ENCODE peak calls at places on chromosomes 2 and 18, in seven cellular contexts. W, E, K, N, L, Q and C are unnamed samples.

GRCh38 chr2:47626664-47627063 is 156.3 kb upstream of the MSH6 start:
- DNase-seq in W (no peak), E (no peak), K (no peak), N (no peak), L (no peak), Q (no peak), C (no peak)

GRCh38 chr2:85761-86160 is 39.5 kb upstream of the FAM110C start:
- DNase-seq in W (no peak), E (no peak), K (no peak), N (no peak), L (no peak), Q (no peak), C (no peak)

GRCh38 chr18:23228102-23229051 is 93.1 kb downstream of the CABLES1 start:
- DNase-seq in W (no peak), E (peak), K (no peak), N (peak), L (no peak), Q (peak), C (no peak)

GRCh38 chr18:47832348-47832747 is 98.1 kb downstream of the SMAD2 start:
- DNase-seq in W (no peak), E (no peak), K (no peak), N (no peak), L (no peak), Q (no peak), C (no peak)

GRCh38 chr2:56680971-56681631 is 497.3 kb downstream of the CCDC85A start:
- DNase-seq in W (no peak), E (no peak), K (no peak), N (peak), L (no peak), Q (no peak), C (no peak)

GRCh38 chr2:223735659-223736244 is 101.6 kb downstream of the AP1S3 start:
- DNase-seq in W (no peak), E (no peak), K (no peak), N (peak), L (no peak), Q (no peak), C (peak)

GRCh38 chr2:159290289-159290907 is 3.9 kb upstream of the WDSUB1 start:
- DNase-seq in W (no peak), E (peak), K (peak), N (peak), L (no peak), Q (peak), C (peak)

GRCh38 chr2:65661980-65662653 is 229.7 kb upstream of the SPRED2 start:
- DNase-seq in W (no peak), E (no peak), K (no peak), N (no peak), L (no peak), Q (no peak), C (peak)

GRCh38 chr2:14779252-14779651 is 146.7 kb downstream of the LRATD1 start:
- DNase-seq in W (no peak), E (no peak), K (no peak), N (no peak), L (no peak), Q (no peak), C (no peak)

GRCh38 chr2:100563407-100564247 is 834 bp downstream of the PDCL3 start:
- DNase-seq in W (no peak), E (no peak), K (no peak), N (no peak), L (no peak), Q (no peak), C (peak)

GRCh38 chr2:69291004-69291650 is 95.9 kb downstream of the GFPT1 start:
- DNase-seq in W (no peak), E (no peak), K (no peak), N (peak), L (no peak), Q (no peak), C (no peak)

GRCh38 chr2:29260151-29260772 is 145.0 kb downstream of the CLIP4 start:
- DNase-seq in W (no peak), E (no peak), K (no peak), N (peak), L (no peak), Q (no peak), C (no peak)

GRCh38 chr2:20424300-20425290 is 22.3 kb upstream of the RHOB start:
- DNase-seq in W (peak), E (peak), K (no peak), N (peak), L (peak), Q (no peak), C (peak)

GRCh38 chr2:166766220-166766619 is 122.1 kb upstream of the XIRP2 start:
- DNase-seq in W (no peak), E (no peak), K (no peak), N (no peak), L (no peak), Q (no peak), C (no peak)

GRCh38 chr2:182541268-182541667 is 114.4 kb upstream of the PDE1A start:
- DNase-seq in W (no peak), E (no peak), K (no peak), N (no peak), L (no peak), Q (no peak), C (no peak)

GRCh38 chr2:227862741-227863588 is 8.5 kb upstream of the DAW1 start:
- DNase-seq in W (no peak), E (no peak), K (no peak), N (peak), L (no peak), Q (no peak), C (peak)

GRCh38 chr2:176845718-176846117 is 366.9 kb upstream of the HNRNPA3 start:
- DNase-seq in W (no peak), E (no peak), K (no peak), N (no peak), L (no peak), Q (no peak), C (no peak)

GRCh38 chr2:2234398-2234797 is 96.7 kb downstream of the MYT1L start:
- DNase-seq in W (no peak), E (no peak), K (peak), N (no peak), L (no peak), Q (peak), C (no peak)

GRCh38 chr2:220081171-220081570 is 453.7 kb downstream of the SLC4A3 start:
- DNase-seq in W (no peak), E (no peak), K (no peak), N (no peak), L (no peak), Q (no peak), C (no peak)

GRCh38 chr2:129254718-129255117 is 724.7 kb upstream of the RAB6C start:
- DNase-seq in W (no peak), E (no peak), K (no peak), N (no peak), L (no peak), Q (no peak), C (no peak)

GRCh38 chr2:133422946-133423345 is 145.3 kb downstream of the NCKAP5 start:
- DNase-seq in W (no peak), E (no peak), K (no peak), N (no peak), L (no peak), Q (no peak), C (no peak)

GRCh38 chr2:105618351-105618659 is 126.4 kb upstream of the NCK2 start:
- DNase-seq in W (no peak), E (no peak), K (no peak), N (no peak), L (no peak), Q (no peak), C (no peak)

GRCh38 chr18:36839835-36840234 is 10.9 kb downstream of the KIAA1328 start:
- DNase-seq in W (no peak), E (no peak), K (no peak), N (no peak), L (no peak), Q (no peak), C (no peak)

GRCh38 chr2:138446043-138446442 is 55.5 kb upstream of the SPOPL start:
- DNase-seq in W (no peak), E (no peak), K (no peak), N (no peak), L (no peak), Q (no peak), C (no peak)

GRCh38 chr18:79576686-79577351 is 102.8 kb upstream of the CTDP1 start:
- DNase-seq in W (peak), E (no peak), K (no peak), N (no peak), L (no peak), Q (no peak), C (no peak)

GRCh38 chr2:203451686-203452085 is 83.4 kb downstream of the RAPH1 start:
- DNase-seq in W (no peak), E (no peak), K (no peak), N (peak), L (no peak), Q (no peak), C (no peak)

GRCh38 chr2:166463640-166464039 is 30.4 kb downstream of the SCN7A start:
- DNase-seq in W (no peak), E (no peak), K (no peak), N (no peak), L (no peak), Q (no peak), C (no peak)

GRCh38 chr18:35104391-35105051 is 63.3 kb downstream of the MAPRE2 start:
- DNase-seq in W (no peak), E (no peak), K (no peak), N (no peak), L (no peak), Q (no peak), C (no peak)

GRCh38 chr2:62152000-62152399 is 43.9 kb upstream of the B3GNT2 start:
- DNase-seq in W (no peak), E (no peak), K (no peak), N (no peak), L (no peak), Q (no peak), C (no peak)

GRCh38 chr2:100211517-100211916 is 69.1 kb upstream of the AFF3 start:
- DNase-seq in W (no peak), E (no peak), K (no peak), N (no peak), L (no peak), Q (no peak), C (no peak)

GRCh38 chr18:12315911-12316310 is 7.9 kb downstream of the TUBB6 start:
- DNase-seq in W (no peak), E (peak), K (no peak), N (no peak), L (no peak), Q (no peak), C (no peak)

GRCh38 chr2:109139002-109139401 is 10.0 kb downstream of the SH3RF3 start:
- DNase-seq in W (no peak), E (no peak), K (no peak), N (peak), L (no peak), Q (no peak), C (no peak)

GRCh38 chr18:78073275-78073674 is 823.6 kb downstream of the GALR1 start:
- DNase-seq in W (no peak), E (peak), K (no peak), N (no peak), L (no peak), Q (peak), C (no peak)

GRCh38 chr2:56215911-56216310 is 32.1 kb downstream of the CCDC85A start:
- DNase-seq in W (no peak), E (no peak), K (no peak), N (no peak), L (no peak), Q (no peak), C (no peak)

GRCh38 chr18:36176739-36177138 is 10.6 kb upstream of the MOCOS start:
- DNase-seq in W (no peak), E (no peak), K (no peak), N (no peak), L (no peak), Q (no peak), C (no peak)

GRCh38 chr2:239114616-239115265 is 266.9 kb downstream of the TWIST2 start:
- DNase-seq in W (no peak), E (no peak), K (no peak), N (no peak), L (no peak), Q (no peak), C (no peak)

GRCh38 chr18:49690307-49690706 is 123.0 kb downstream of the ACAA2 start:
- DNase-seq in W (no peak), E (no peak), K (no peak), N (peak), L (no peak), Q (no peak), C (peak)

GRCh38 chr18:48319796-48320638 is 89.2 kb downstream of the ZBTB7C start:
- DNase-seq in W (peak), E (no peak), K (no peak), N (no peak), L (no peak), Q (peak), C (peak)

GRCh38 chr2:152240559-152241231 is 65.1 kb upstream of the STAM2 start:
- DNase-seq in W (no peak), E (no peak), K (no peak), N (peak), L (no peak), Q (no peak), C (no peak)